ENCODE peak calls at places on chromosomes 1 and 21, in eight cellular contexts. One of them, this sample, is unnamed.

GRCh38 chr1:113396585-113396984 is 6.3 kb downstream of the MAGI3 start:
- DNase-seq in body of pancreas: no peak
- DNase-seq in lung: no peak
- DNase-seq in fibroblast of lung: peak; percentile 68
- DNase-seq in psoas muscle: no peak
- DNase-seq in heart left ventricle: no peak
- DNase-seq in PC-3: peak; percentile 89
- DNase-seq in adrenal gland: no peak
- DNase-seq in this sample: no peak

GRCh38 chr1:236759252-236759859 is 35.7 kb upstream of the MTR start:
- DNase-seq in PC-3: peak; percentile 51
- DNase-seq in adrenal gland: no peak
- DNase-seq in fibroblast of lung: peak; percentile 63
- DNase-seq in heart left ventricle: no peak
- DNase-seq in lung: no peak
- DNase-seq in psoas muscle: no peak
- DNase-seq in body of pancreas: no peak
- DNase-seq in this sample: no peak

GRCh38 chr1:44168520-44169098 is 27.2 kb upstream of the KLF18 start:
- DNase-seq in psoas muscle: no peak
- DNase-seq in fibroblast of lung: no peak
- DNase-seq in PC-3: no peak
- DNase-seq in heart left ventricle: no peak
- DNase-seq in adrenal gland: no peak
- DNase-seq in body of pancreas: no peak
- DNase-seq in lung: no peak
- DNase-seq in this sample: no peak

GRCh38 chr1:167467126-167467725 is 51.1 kb downstream of the CD247 start:
- DNase-seq in fibroblast of lung: no peak
- DNase-seq in adrenal gland: no peak
- DNase-seq in psoas muscle: no peak
- DNase-seq in heart left ventricle: no peak
- DNase-seq in lung: no peak
- DNase-seq in body of pancreas: no peak
- DNase-seq in PC-3: peak; percentile 17
- DNase-seq in this sample: no peak

GRCh38 chr1:84298336-84298687 is 3.2 kb upstream of the SAMD13 start:
- DNase-seq in fibroblast of lung: peak; percentile 34
- DNase-seq in heart left ventricle: peak; percentile 74
- DNase-seq in body of pancreas: peak; percentile 55
- DNase-seq in PC-3: peak; percentile 47
- DNase-seq in adrenal gland: peak; percentile 70
- DNase-seq in lung: peak; percentile 33
- DNase-seq in psoas muscle: peak; percentile 67
- DNase-seq in this sample: peak; percentile 66

GRCh38 chr1:208036177-208036808 is 125.4 kb upstream of the CD34 start:
- DNase-seq in fibroblast of lung: peak; percentile 34
- DNase-seq in psoas muscle: no peak
- DNase-seq in PC-3: peak; percentile 68
- DNase-seq in heart left ventricle: no peak
- DNase-seq in body of pancreas: no peak
- DNase-seq in adrenal gland: no peak
- DNase-seq in lung: no peak
- DNase-seq in this sample: no peak

GRCh38 chr1:161511018-161511755 is 5.9 kb downstream of the FCGR2A start:
- DNase-seq in fibroblast of lung: no peak
- DNase-seq in lung: no peak
- DNase-seq in adrenal gland: no peak
- DNase-seq in body of pancreas: no peak
- DNase-seq in psoas muscle: no peak
- DNase-seq in heart left ventricle: no peak
- DNase-seq in PC-3: no peak
- DNase-seq in this sample: no peak

GRCh38 chr1:205933672-205934618 is 9.3 kb downstream of the SLC26A9 start:
- DNase-seq in body of pancreas: peak; percentile 39
- DNase-seq in lung: peak; percentile 61
- DNase-seq in PC-3: peak; percentile 78
- DNase-seq in fibroblast of lung: peak; percentile 28
- DNase-seq in psoas muscle: no peak
- DNase-seq in adrenal gland: no peak
- DNase-seq in heart left ventricle: no peak
- DNase-seq in this sample: no peak

GRCh38 chr1:19863804-19864203 is 18.4 kb upstream of the OTUD3 start:
- DNase-seq in lung: no peak
- DNase-seq in fibroblast of lung: peak; percentile 78
- DNase-seq in psoas muscle: no peak
- DNase-seq in body of pancreas: no peak
- DNase-seq in adrenal gland: no peak
- DNase-seq in PC-3: peak; percentile 87
- DNase-seq in heart left ventricle: no peak
- DNase-seq in this sample: no peak

GRCh38 chr1:224720216-224720615 is 104.1 kb downstream of the CNIH3 start:
- DNase-seq in heart left ventricle: no peak
- DNase-seq in psoas muscle: no peak
- DNase-seq in adrenal gland: no peak
- DNase-seq in fibroblast of lung: no peak
- DNase-seq in body of pancreas: peak; percentile 17
- DNase-seq in PC-3: no peak
- DNase-seq in lung: no peak
- DNase-seq in this sample: no peak

GRCh38 chr1:212610575-212610967 is 2.0 kb downstream of the ATF3 start:
- DNase-seq in body of pancreas: no peak
- DNase-seq in heart left ventricle: no peak
- DNase-seq in lung: no peak
- DNase-seq in PC-3: no peak
- DNase-seq in psoas muscle: no peak
- DNase-seq in adrenal gland: no peak
- DNase-seq in fibroblast of lung: no peak
- DNase-seq in this sample: no peak

GRCh38 chr1:34845131-34845901 is 14.2 kb downstream of the SMIM12 start:
- DNase-seq in psoas muscle: no peak
- DNase-seq in heart left ventricle: no peak
- DNase-seq in adrenal gland: no peak
- DNase-seq in lung: no peak
- DNase-seq in PC-3: no peak
- DNase-seq in body of pancreas: no peak
- DNase-seq in fibroblast of lung: no peak
- DNase-seq in this sample: no peak

GRCh38 chr1:167109125-167109524 is 15.2 kb downstream of the STYXL2 start:
- DNase-seq in body of pancreas: no peak
- DNase-seq in heart left ventricle: no peak
- DNase-seq in PC-3: peak; percentile 71
- DNase-seq in adrenal gland: no peak
- DNase-seq in lung: no peak
- DNase-seq in fibroblast of lung: no peak
- DNase-seq in psoas muscle: no peak
- DNase-seq in this sample: no peak

GRCh38 chr1:93419344-93419743 is 28.6 kb upstream of the FNBP1L start:
- DNase-seq in fibroblast of lung: no peak
- DNase-seq in PC-3: no peak
- DNase-seq in adrenal gland: no peak
- DNase-seq in heart left ventricle: no peak
- DNase-seq in psoas muscle: no peak
- DNase-seq in body of pancreas: no peak
- DNase-seq in lung: no peak
- DNase-seq in this sample: no peak

GRCh38 chr1:17441265-17441992 is 2.0 kb upstream of the RCC2 start:
- DNase-seq in PC-3: peak; percentile 78
- DNase-seq in lung: no peak
- DNase-seq in adrenal gland: no peak
- DNase-seq in heart left ventricle: no peak
- DNase-seq in fibroblast of lung: peak; percentile 82
- DNase-seq in psoas muscle: no peak
- DNase-seq in body of pancreas: no peak
- DNase-seq in this sample: no peak
- TF ChIP-seq CTCF in PC-3: no peak
- TF ChIP-seq CTCF in lung: no peak
- TF ChIP-seq CTCF in adrenal gland: no peak
- TF ChIP-seq CTCF in heart left ventricle: no peak
- TF ChIP-seq CTCF in fibroblast of lung: no peak
- TF ChIP-seq CTCF in psoas muscle: no peak
- TF ChIP-seq CTCF in body of pancreas: no peak
- TF ChIP-seq CTCF in this sample: no peak

DNA sequence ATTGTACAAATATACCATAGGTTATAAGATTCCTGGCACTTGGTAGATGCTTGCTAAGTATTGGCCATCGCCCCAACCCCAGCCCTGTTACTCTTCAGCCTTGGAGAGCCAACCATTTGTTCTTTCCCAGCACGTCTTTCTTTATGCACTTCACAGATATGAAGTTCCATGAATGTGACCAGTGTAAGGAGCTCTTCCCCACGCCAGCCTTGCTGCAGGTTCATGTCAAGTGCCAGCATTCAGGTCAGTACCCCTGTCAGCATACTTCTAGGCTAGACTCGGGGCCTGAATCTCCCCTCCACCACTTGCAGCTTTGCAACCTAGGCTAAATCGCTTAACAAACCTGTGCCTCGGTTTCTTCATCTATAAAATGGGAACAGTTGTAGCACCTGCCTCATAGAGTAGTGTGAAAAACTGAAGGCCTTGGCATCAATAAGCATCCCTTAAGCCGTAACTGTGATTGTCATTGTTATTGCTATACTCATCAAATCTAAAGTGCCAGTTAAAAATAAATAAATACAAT is 41.0 kb upstream of the EPHA8 start:
- DNase-seq in lung: no peak
- DNase-seq in PC-3: no peak
- DNase-seq in adrenal gland: no peak
- DNase-seq in psoas muscle: no peak
- DNase-seq in heart left ventricle: no peak
- DNase-seq in fibroblast of lung: no peak
- DNase-seq in body of pancreas: no peak
- DNase-seq in this sample: no peak
- H3K36me3 ChIP-seq in lung: peaks cover 70% of the 10 kb centered on the region
- H3K36me3 ChIP-seq in PC-3: peaks cover 33% of the 10 kb centered on the region
- H3K36me3 ChIP-seq in adrenal gland: no peaks in the 10 kb centered on the region
- H3K36me3 ChIP-seq in psoas muscle: peaks cover 98% of the 10 kb centered on the region
- H3K36me3 ChIP-seq in heart left ventricle: peaks cover 22% of the 10 kb centered on the region
- H3K36me3 ChIP-seq in fibroblast of lung: peaks cover 8% of the 10 kb centered on the region
- H3K36me3 ChIP-seq in body of pancreas: no peaks in the 10 kb centered on the region
- H3K36me3 ChIP-seq in this sample: peaks cover 97% of the 10 kb centered on the region

DNA sequence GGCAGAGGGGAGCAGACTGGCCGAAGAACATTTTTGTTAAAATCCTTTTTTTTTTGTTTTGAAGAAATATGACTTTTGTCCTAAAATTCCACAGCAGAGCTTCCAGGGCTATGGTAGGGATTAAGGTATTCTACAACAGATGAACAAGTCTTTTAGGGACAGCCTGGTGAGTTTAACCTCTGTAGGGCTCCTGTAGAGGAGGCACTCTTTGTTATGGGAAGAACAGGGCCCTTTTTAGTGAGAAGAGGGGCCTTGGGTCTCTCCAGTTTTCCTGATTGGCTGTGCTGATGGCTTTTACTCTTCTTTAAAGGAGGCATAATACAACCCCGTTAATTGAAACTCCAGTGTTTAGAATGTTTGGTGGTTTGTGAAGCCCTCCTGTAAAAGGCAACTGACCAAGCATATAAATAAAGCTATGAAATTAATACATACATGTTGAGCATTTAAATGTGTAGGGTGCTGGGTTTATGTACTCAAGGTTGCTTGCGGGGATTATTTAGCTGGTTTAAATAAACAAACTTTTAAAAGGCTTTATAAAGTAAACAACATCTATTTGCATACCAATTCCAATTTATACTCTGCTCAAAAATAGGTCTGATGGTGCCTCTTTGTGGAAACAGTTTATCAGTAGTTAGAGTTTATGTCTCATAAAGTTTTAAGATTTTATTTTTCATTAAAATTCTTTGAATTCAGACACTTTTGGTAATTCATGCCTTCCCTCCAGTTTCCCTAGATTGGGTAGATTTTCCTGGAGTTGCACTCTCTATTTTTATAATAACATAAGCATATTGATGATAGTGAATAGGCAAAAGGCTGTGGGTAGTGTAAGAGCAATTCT is 46.5 kb downstream of the PBX1 start:
- DNase-seq in fibroblast of lung: no peak
- DNase-seq in PC-3: no peak
- DNase-seq in heart left ventricle: no peak
- DNase-seq in psoas muscle: no peak
- DNase-seq in adrenal gland: no peak
- DNase-seq in body of pancreas: no peak
- DNase-seq in lung: no peak
- DNase-seq in this sample: no peak
- H3K4me1 ChIP-seq in fibroblast of lung: peaks cover 12% of the 10 kb centered on the region
- H3K4me1 ChIP-seq in PC-3: peaks cover 33% of the 10 kb centered on the region
- H3K4me1 ChIP-seq in heart left ventricle: peaks cover 41% of the 10 kb centered on the region
- H3K4me1 ChIP-seq in psoas muscle: peaks cover 52% of the 10 kb centered on the region
- H3K4me1 ChIP-seq in adrenal gland: peaks cover 18% of the 10 kb centered on the region
- H3K4me1 ChIP-seq in body of pancreas: peaks cover 93% of the 10 kb centered on the region
- H3K4me1 ChIP-seq in lung: peaks cover 3% of the 10 kb centered on the region
- H3K4me1 ChIP-seq in this sample: peaks cover 88% of the 10 kb centered on the region

GRCh38 chr21:35677298-35677841 is 383.0 kb downstream of the SETD4 start:
- DNase-seq in lung: no peak
- DNase-seq in fibroblast of lung: no peak
- DNase-seq in adrenal gland: no peak
- DNase-seq in PC-3: peak; percentile 40
- DNase-seq in psoas muscle: no peak
- DNase-seq in heart left ventricle: no peak
- DNase-seq in body of pancreas: peak; percentile 55
- DNase-seq in this sample: no peak

GRCh38 chr21:35672313-35672712 is 388.0 kb downstream of the SETD4 start:
- DNase-seq in adrenal gland: no peak
- DNase-seq in psoas muscle: no peak
- DNase-seq in fibroblast of lung: no peak
- DNase-seq in body of pancreas: no peak
- DNase-seq in heart left ventricle: no peak
- DNase-seq in lung: no peak
- DNase-seq in PC-3: no peak
- DNase-seq in this sample: no peak

GRCh38 chr21:35674272-35674671 is 386.1 kb downstream of the SETD4 start:
- DNase-seq in PC-3: no peak
- DNase-seq in heart left ventricle: no peak
- DNase-seq in adrenal gland: no peak
- DNase-seq in fibroblast of lung: no peak
- DNase-seq in body of pancreas: no peak
- DNase-seq in lung: no peak
- DNase-seq in psoas muscle: no peak
- DNase-seq in this sample: no peak

GRCh38 chr21:35678393-35678792 is 381.9 kb downstream of the SETD4 start:
- DNase-seq in heart left ventricle: no peak
- DNase-seq in fibroblast of lung: no peak
- DNase-seq in adrenal gland: no peak
- DNase-seq in PC-3: no peak
- DNase-seq in psoas muscle: no peak
- DNase-seq in lung: no peak
- DNase-seq in body of pancreas: no peak
- DNase-seq in this sample: no peak

DNA sequence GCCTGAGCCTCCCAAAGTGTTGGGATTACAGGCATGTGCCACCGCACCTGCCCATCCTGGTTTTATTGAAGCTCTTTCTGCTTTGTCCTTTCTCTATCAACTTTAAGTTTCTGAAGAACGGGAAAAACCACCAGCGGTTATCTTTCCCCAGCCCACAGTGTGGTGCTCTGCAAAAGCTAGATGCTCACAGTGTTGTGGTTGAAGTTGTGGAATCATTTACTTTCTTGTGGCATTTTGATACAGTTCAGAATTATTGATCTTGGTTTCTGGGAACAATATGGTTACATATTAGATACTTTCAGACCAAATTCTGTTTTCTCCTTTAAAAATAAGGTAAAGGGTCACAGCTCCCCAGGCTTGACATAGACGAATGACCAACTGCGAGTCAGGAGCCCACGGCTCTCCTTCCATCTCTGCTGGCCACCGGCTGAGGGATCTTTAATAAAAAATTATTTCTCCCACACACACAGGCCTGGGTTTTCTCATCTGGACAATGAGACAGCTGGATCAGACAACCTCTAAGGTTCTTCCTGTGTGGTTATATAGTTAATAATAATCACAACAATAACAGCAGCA is 385.3 kb downstream of the SETD4 start:
- DNase-seq in fibroblast of lung: no peak
- DNase-seq in psoas muscle: no peak
- DNase-seq in body of pancreas: peak; percentile 38
- DNase-seq in PC-3: peak; percentile 46
- DNase-seq in lung: no peak
- DNase-seq in heart left ventricle: no peak
- DNase-seq in adrenal gland: no peak
- DNase-seq in this sample: no peak
- TF ChIP-seq CTCF in fibroblast of lung: no peak
- TF ChIP-seq CTCF in psoas muscle: no peak
- TF ChIP-seq CTCF in body of pancreas: peak; percentile 48
- TF ChIP-seq CTCF in PC-3: peak; percentile 20
- TF ChIP-seq CTCF in lung: no peak
- TF ChIP-seq CTCF in heart left ventricle: no peak
- TF ChIP-seq CTCF in adrenal gland: no peak
- TF ChIP-seq CTCF in this sample: no peak